ENCODE peak calls at places on chromosomes 3 and 15, in six cellular contexts. A is CD4-positive, CD25-positive, alpha-beta regulatory T cell; Z is WERI-Rb-1; B is CD8-positive, alpha-beta T cell; L is tibial nerve; K is CD4-positive, alpha-beta T cell. N is an unnamed sample. For H3K9me3, the result is how much of the 10 kb centered on the place peaks cover.

GRCh38 chr15:51908312-51908711 is 63.3 kb downstream of the LEO1 start:
- DNase-seq in A (no peak), Z (no peak), B (no peak), L (no peak), K (no peak), N (no peak)

GRCh38 chr3:55616803-55617202 is 129.7 kb upstream of the WNT5A start:
- DNase-seq in A (no peak), Z (no peak), B (no peak), L (no peak), K (no peak), N (no peak)

GRCh38 chr3:151835751-151836550 is 22.0 kb downstream of the AADAC start:
- DNase-seq in A (no peak), Z (no peak), B (no peak), L (no peak), K (no peak), N (no peak)

GRCh38 chr3:147361671-147362420 is 44.5 kb downstream of the ZIC4 start:
- DNase-seq in A (peak), Z (peak), B (no peak), L (no peak), K (no peak), N (peak)

GRCh38 chr3:184733181-184733580 is 21.3 kb upstream of the MAGEF1 start:
- DNase-seq in A (no peak), Z (no peak), B (no peak), L (no peak), K (no peak), N (no peak)

GRCh38 chr15:69081310-69082004 is 67.0 kb downstream of the NOX5 start:
- DNase-seq in A (no peak), Z (no peak), B (no peak), L (peak), K (no peak), N (peak)

GRCh38 chr3:81871358-81872152 is 110.1 kb upstream of the GBE1 start:
- DNase-seq in A (no peak), Z (no peak), B (no peak), L (no peak), K (no peak), N (no peak)

GRCh38 chr3:42699511-42699971 is 3.1 kb downstream of the HHATL start:
- DNase-seq in A (no peak), Z (no peak), B (no peak), L (no peak), K (no peak), N (no peak)

GRCh38 chr3:30516238-30516637 is 90.2 kb upstream of the TGFBR2 start:
- DNase-seq in A (no peak), Z (no peak), B (no peak), L (no peak), K (no peak), N (no peak)

GRCh38 chr3:190586631-190587000 is 72.7 kb downstream of the IL1RAP start:
- DNase-seq in A (peak), Z (no peak), B (no peak), L (no peak), K (no peak), N (no peak)

GRCh38 chr3:109921509-109921908 is 584.2 kb upstream of the DPPA4 start:
- DNase-seq in A (no peak), Z (no peak), B (no peak), L (no peak), K (no peak), N (no peak)

GRCh38 chr3:55203006-55203405 is 275.1 kb upstream of the LRTM1 start:
- DNase-seq in A (no peak), Z (no peak), B (no peak), L (no peak), K (no peak), N (no peak)

GRCh38 chr3:195154111-195154791 is 116.7 kb downstream of the XXYLT1 start:
- DNase-seq in A (no peak), Z (no peak), B (no peak), L (no peak), K (no peak), N (peak)

GRCh38 chr15:90871097-90871715 is 2.8 kb downstream of the FURIN start:
- DNase-seq in A (peak), Z (peak), B (peak), L (no peak), K (peak), N (no peak)

GRCh38 chr15:83435202-83435601 is 11.9 kb upstream of the SH3GL3 start:
- DNase-seq in A (no peak), Z (no peak), B (no peak), L (no peak), K (no peak), N (no peak)

GRCh38 chr15:89630260-89630659 is 25.0 kb downstream of the KIF7 start:
- DNase-seq in A (no peak), Z (no peak), B (no peak), L (no peak), K (no peak), N (no peak)

GRCh38 chr3:54123538-54124196 is 1.3 kb downstream of the CACNA2D3 start:
- DNase-seq in A (no peak), Z (no peak), B (no peak), L (no peak), K (no peak), N (no peak)

GRCh38 chr15:61169904-61170695 is 59.0 kb downstream of the RORA start:
- DNase-seq in A (peak), Z (peak), B (no peak), L (no peak), K (peak), N (peak)

GRCh38 chr15:73870700-73871408 is 2.5 kb upstream of the TBC1D21 start:
- DNase-seq in A (no peak), Z (no peak), B (no peak), L (no peak), K (no peak), N (no peak)

GRCh38 chr3:73490453-73491311 is 134.1 kb downstream of the PDZRN3 start:
- DNase-seq in A (no peak), Z (peak), B (no peak), L (no peak), K (no peak), N (no peak)

GRCh38 chr15:40344631-40345120 is 3.9 kb upstream of the CCDC9B start:
- DNase-seq in A (peak), Z (peak), B (peak), L (no peak), K (peak), N (no peak)

GRCh38 chr15:95405447-95405846 is 925.1 kb upstream of the NR2F2 start:
- DNase-seq in A (no peak), Z (no peak), B (no peak), L (no peak), K (no peak), N (no peak)

GRCh38 chr15:88894348-88894818 is 961 bp downstream of the HAPLN3 start:
- DNase-seq in A (peak), Z (peak), B (peak), L (no peak), K (peak), N (no peak)

GRCh38 chr3:155018621-155019330 is 61.3 kb upstream of the MME start:
- DNase-seq in A (no peak), Z (no peak), B (no peak), L (no peak), K (no peak), N (no peak)

GRCh38 chr3:94928921-94929320 is 866.1 kb downstream of the NSUN3 start:
- DNase-seq in A (no peak), Z (no peak), B (no peak), L (no peak), K (no peak), N (no peak)

GRCh38 chr3:13294442-13295351 is 125.4 kb downstream of the NUP210 start:
- DNase-seq in A (no peak), Z (no peak), B (no peak), L (no peak), K (no peak), N (no peak)

GRCh38 chr3:23979569-23979968 is 34.5 kb downstream of the NR1D2 start:
- DNase-seq in A (no peak), Z (no peak), B (no peak), L (no peak), K (no peak), N (no peak)

GRCh38 chr3:85890043-85890555 is 931.3 kb downstream of the CADM2 start:
- DNase-seq in A (no peak), Z (no peak), B (no peak), L (no peak), K (no peak), N (no peak)

GRCh38 chr3:193087336-193087735 is 153.7 kb upstream of the PLAAT1 start:
- DNase-seq in A (no peak), Z (no peak), B (no peak), L (no peak), K (no peak), N (no peak)

GRCh38 chr15:64009798-64010241 is 36.5 kb downstream of the DAPK2 start:
- DNase-seq in A (peak), Z (no peak), B (peak), L (no peak), K (peak), N (no peak)

GRCh38 chr3:28077566-28077965 is 163.9 kb upstream of the CMC1 start:
- DNase-seq in A (peak), Z (peak), B (no peak), L (no peak), K (no peak), N (no peak)

GRCh38 chr3:56408761-56409196 is 59.5 kb downstream of the ERC2 start:
- DNase-seq in A (no peak), Z (no peak), B (no peak), L (no peak), K (no peak), N (no peak)

GRCh38 chr3:22141769-22142168 is 390.8 kb upstream of the ZNF385D start:
- DNase-seq in A (no peak), Z (no peak), B (no peak), L (no peak), K (no peak), N (no peak)

GRCh38 chr15:83734487-83734886 is 80.6 kb downstream of the ADAMTSL3 start:
- DNase-seq in A (no peak), Z (peak), B (no peak), L (no peak), K (no peak), N (no peak)

GRCh38 chr3:9290556-9290955 is 41.1 kb upstream of the SRGAP3 start:
- DNase-seq in A (no peak), Z (no peak), B (no peak), L (no peak), K (no peak), N (no peak)

GRCh38 chr3:126031981-126032471 is 51.9 kb downstream of the SLC41A3 start:
- DNase-seq in A (no peak), Z (no peak), B (no peak), L (no peak), K (no peak), N (no peak)

GRCh38 chr15:88274534-88275460 is 18.3 kb upstream of the NTRK3 start:
- DNase-seq in A (peak), Z (peak), B (peak), L (no peak), K (peak), N (no peak)

GRCh38 chr3:40477671-40478070 is 749 bp downstream of the ZNF619 start:
- DNase-seq in A (no peak), Z (no peak), B (no peak), L (no peak), K (no peak), N (no peak)

GRCh38 chr3:53075743-53076140 is 29.9 kb upstream of the SFMBT1 start:
- DNase-seq in A (no peak), Z (no peak), B (no peak), L (no peak), K (no peak), N (no peak)

GRCh38 chr3:114205541-114205940 is 26.7 kb upstream of the DRD3 start:
- DNase-seq in A (no peak), Z (no peak), B (no peak), L (no peak), K (no peak), N (no peak)
- H3K9me3 ChIP-seq in A (under half), Z (under half), B (under half), L (under half), K (under half), N (under half)

GRCh38 chr3:157127268-157127667 is 32.7 kb downstream of the CCNL1 start:
- DNase-seq in A (no peak), Z (no peak), B (no peak), L (no peak), K (no peak), N (no peak)
- H3K27ac ChIP-seq in A (no peak), Z (no peak), B (no peak), L (peak), K (no peak), N (peak)

GRCh38 chr15:79918278-79918677 is 21.5 kb upstream of the MTHFS start:
- DNase-seq in A (no peak), Z (peak), B (no peak), L (no peak), K (no peak), N (no peak)
- H3K9me3 ChIP-seq in A (half or more), Z (under half), B (under half), L (half or more), K (half or more), N (under half)

GRCh38 chr3:112007641-112008040 is 8.9 kb downstream of the TAGLN3 start:
- DNase-seq in A (no peak), Z (no peak), B (no peak), L (no peak), K (no peak), N (no peak)
- H3K27ac ChIP-seq in A (no peak), Z (no peak), B (no peak), L (no peak), K (no peak), N (peak)

DNA sequence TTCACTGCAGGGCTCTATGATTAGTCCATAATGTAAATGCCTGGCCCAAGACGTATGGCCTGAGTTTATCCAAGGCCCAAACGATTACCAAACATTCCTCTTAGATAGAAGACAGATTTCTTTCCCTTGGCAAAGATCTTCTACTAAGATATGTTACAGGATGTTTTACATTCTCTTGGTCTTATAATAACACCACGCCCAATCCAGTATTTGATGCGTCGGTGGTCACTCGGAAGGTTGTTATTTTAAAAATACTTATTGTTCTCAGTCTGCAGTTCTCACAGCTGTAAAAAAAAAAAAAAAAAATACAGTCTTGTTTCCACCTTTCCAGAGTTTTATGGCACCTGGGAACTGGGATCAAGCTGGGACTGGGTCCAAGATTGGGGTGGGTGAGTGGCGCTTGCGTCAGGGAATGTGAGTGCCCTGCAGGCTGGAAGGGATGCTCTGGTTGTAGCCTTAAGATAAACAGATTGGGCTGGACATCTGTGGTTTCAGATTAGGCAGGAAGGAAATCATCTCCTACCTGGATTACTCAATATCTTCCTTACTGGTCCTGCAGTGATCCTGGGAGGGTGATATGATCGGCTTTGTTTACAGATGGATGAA is 179.5 kb downstream of the THSD4 start:
- DNase-seq in A (no peak), Z (peak), B (no peak), L (no peak), K (no peak), N (no peak)
- H3K9me3 ChIP-seq in A (under half), Z (under half), B (under half), L (under half), K (under half), N (under half)

DNA sequence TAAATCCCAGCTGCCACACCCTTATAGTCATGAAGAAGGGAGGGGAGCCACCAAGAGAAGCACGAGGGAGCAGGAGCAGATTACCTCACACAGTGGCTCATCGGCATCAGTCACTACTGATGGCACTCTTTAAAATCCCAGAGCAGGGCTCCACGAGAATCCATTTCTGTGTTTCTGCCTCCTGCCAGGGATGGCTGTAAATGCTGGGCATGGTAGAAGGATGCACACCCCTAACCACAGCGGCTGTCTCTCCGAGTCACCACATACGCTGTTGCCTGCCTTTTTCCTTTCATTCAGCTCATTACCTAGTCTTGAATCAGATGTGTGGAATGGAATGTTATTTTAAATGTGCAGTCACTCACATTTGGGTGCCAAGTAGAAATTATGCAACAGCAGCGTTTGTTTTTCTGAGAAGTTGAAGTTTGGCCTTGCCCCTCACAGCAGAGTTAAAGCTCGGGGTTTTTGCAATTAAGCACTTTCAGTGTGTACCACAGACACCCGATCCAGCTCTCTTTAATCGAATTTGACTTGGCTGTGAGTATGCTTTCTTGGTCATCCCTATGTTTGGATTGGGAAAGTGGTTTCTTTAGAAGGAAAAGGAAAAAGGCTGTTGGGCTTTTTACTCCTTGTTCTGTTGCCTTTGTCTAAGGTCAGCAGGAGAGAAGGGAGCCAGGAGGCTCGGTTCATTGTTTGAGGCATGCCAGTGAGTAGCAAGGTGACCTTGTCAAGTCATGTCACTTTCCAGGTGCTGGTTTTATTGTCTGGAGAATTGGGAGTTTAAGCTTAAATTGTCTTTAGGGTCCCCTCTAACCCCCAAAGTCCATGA is 284.2 kb upstream of the TPM1 start:
- DNase-seq in A (no peak), Z (no peak), B (no peak), L (no peak), K (no peak), N (no peak)
- H3K27ac ChIP-seq in A (no peak), Z (no peak), B (no peak), L (peak), K (no peak), N (peak)

DNA sequence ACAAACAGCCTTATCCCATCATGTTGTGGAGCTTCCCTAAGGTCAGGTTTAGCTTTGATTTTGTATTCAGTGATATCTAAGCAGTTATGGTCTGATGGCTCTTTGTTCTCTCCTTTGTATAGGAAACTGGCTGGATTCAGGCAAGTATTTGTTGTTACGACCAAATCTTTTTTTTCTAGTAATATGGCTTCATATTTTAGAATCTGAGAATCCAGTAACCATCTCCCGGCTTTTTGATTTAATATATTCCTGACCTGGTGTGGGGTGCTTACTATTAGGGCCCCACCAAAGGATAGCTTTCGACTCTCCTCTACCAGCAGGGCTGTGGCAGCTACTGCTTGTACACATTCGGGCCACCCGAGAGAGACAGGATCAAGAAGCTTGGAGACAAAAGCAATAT is 23.0 kb downstream of the ARL8B start:
- DNase-seq in A (no peak), Z (no peak), B (no peak), L (no peak), K (no peak), N (no peak)
- H3K9me3 ChIP-seq in A (under half), Z (under half), B (under half), L (under half), K (under half), N (under half)

N was measured in SK-N-MC.